ENCODE peak calls at places on chromosome 17, in four cellular contexts. Y, T, N and J are unnamed samples.

GRCh38 chr17:40450175-40450574 is 6.9 kb downstream of the IGFBP4 start:
- DNase-seq in N (no peak), Y (peak), T (no peak), J (no peak)

GRCh38 chr17:16442141-16442540 is 26.8 kb downstream of the TRPV2 start:
- DNase-seq in N (no peak), T (no peak), Y (peak), J (no peak)

GRCh38 chr17:78882546-78883089 is 20.4 kb downstream of the CEP295NL start:
- DNase-seq in Y (no peak), T (no peak), N (no peak), J (no peak)

GRCh38 chr17:49585422-49586027 is 9.9 kb downstream of the NXPH3 start:
- DNase-seq in Y (peak), T (no peak), N (no peak), J (no peak)

GRCh38 chr17:78803161-78803845 is 21.2 kb upstream of the CYTH1 start:
- DNase-seq in Y (no peak), T (no peak), N (no peak), J (no peak)

GRCh38 chr17:62950067-62950466 is 16.0 kb upstream of the TANC2 start:
- DNase-seq in N (peak), T (peak), Y (no peak), J (no peak)

GRCh38 chr17:28475151-28475900 is 1.9 kb downstream of the SLC13A2 start:
- DNase-seq in Y (no peak), N (no peak), T (no peak), J (no peak)

GRCh38 chr17:3762922-3763776 is 37.8 kb downstream of the ITGAE start:
- DNase-seq in N (no peak), T (no peak), Y (no peak), J (no peak)

GRCh38 chr17:18966831-18967624 is 15.1 kb downstream of the SLC5A10 start:
- DNase-seq in Y (peak), T (no peak), N (no peak), J (no peak)

GRCh38 chr17:5816491-5816890 is 232.2 kb upstream of the NLRP1 start:
- DNase-seq in N (no peak), Y (no peak), T (no peak), J (no peak)

GRCh38 chr17:49387374-49388289 is 25.6 kb upstream of the ZNF652 start:
- DNase-seq in N (no peak), T (no peak), Y (no peak), J (no peak)

GRCh38 chr17:8412089-8412488 is 14.5 kb upstream of the RNF222 start:
- DNase-seq in Y (no peak), T (no peak), N (no peak), J (no peak)

GRCh38 chr17:4833941-4834501 is 881 bp downstream of the MINK1 start:
- DNase-seq in N (peak), Y (peak), T (peak), J (no peak)

GRCh38 chr17:40417258-40417608 is 463 bp downstream of the TOP2A start:
- DNase-seq in T (peak), Y (peak), N (peak), J (no peak)

GRCh38 chr17:60809421-60809820 is 131.8 kb downstream of the BCAS3 start:
- DNase-seq in Y (no peak), T (no peak), N (no peak), J (no peak)

GRCh38 chr17:5499790-5500189 is 13.4 kb downstream of the MIS12 start:
- DNase-seq in Y (peak), N (no peak), T (no peak), J (no peak)

GRCh38 chr17:427891-428290 is 75.3 kb upstream of the RPH3AL start:
- DNase-seq in N (no peak), Y (no peak), T (no peak), J (no peak)

GRCh38 chr17:14748036-14748715 is 447.3 kb downstream of the HS3ST3B1 start:
- DNase-seq in N (no peak), Y (no peak), T (no peak), J (no peak)

GRCh38 chr17:61255609-61256008 is 144.0 kb upstream of the TBX2 start:
- DNase-seq in T (no peak), N (no peak), Y (no peak), J (no peak)

GRCh38 chr17:16468428-16468992 is 23.5 kb downstream of the LRRC75A start:
- DNase-seq in T (no peak), Y (no peak), N (no peak), J (no peak)

GRCh38 chr17:37400505-37400904 is 6.1 kb downstream of the ACACA start:
- DNase-seq in N (no peak), Y (no peak), T (no peak), J (no peak)

GRCh38 chr17:77313831-77314230 is 173.1 kb downstream of the SEC14L1 start:
- DNase-seq in N (no peak), Y (no peak), T (no peak), J (peak)

GRCh38 chr17:7391307-7391706 is 3.0 kb downstream of the PLSCR3 start:
- DNase-seq in Y (no peak), N (no peak), T (no peak), J (no peak)

GRCh38 chr17:30290696-30291570 is 811 bp downstream of the BLMH start:
- DNase-seq in Y (peak), T (peak), N (peak), J (peak)

GRCh38 chr17:81544281-81544974 is 7.7 kb downstream of the FAAP100 start:
- DNase-seq in Y (no peak), T (no peak), N (no peak), J (no peak)
- TF ChIP-seq CTCF in Y (no peak), T (no peak), N (no peak), J (no peak)

DNA sequence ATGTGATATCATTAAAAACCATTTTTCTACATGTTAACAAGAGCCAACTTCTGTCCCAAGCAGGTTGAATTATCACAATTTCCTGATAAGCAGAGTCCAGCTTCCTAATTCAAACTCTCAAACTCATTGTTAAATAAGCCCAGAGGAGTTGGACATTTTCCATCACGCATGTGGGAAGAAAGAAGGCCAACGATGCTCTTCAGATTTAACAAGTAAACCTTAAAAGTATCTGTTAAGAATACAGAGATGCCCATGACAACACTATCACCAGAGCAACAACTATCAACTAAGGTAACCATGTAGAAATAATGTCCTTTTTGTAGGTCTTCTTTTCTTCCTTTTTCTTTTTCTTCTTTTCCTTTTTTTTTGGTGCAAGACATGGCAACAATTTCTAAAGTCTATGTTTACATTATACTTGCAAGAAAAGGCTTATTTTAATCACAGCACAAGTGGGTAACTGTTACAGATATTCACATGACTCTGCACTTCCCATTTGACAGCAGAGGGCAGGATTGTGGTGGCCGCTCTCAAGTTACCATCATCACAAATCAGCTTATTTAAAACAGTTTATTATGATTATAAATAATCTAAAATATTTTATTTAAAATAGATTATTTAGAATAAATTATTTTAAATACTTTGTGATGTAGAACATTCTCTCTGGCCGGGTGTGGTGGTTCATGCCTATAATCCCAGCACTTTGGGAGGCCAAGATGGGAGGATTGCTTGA is 35.7 kb upstream of the DHRS7B start:
- DNase-seq in Y (no peak), T (no peak), N (no peak), J (no peak)
- TF ChIP-seq CTCF in Y (peak), T (no peak), N (no peak), J (no peak)

DNA sequence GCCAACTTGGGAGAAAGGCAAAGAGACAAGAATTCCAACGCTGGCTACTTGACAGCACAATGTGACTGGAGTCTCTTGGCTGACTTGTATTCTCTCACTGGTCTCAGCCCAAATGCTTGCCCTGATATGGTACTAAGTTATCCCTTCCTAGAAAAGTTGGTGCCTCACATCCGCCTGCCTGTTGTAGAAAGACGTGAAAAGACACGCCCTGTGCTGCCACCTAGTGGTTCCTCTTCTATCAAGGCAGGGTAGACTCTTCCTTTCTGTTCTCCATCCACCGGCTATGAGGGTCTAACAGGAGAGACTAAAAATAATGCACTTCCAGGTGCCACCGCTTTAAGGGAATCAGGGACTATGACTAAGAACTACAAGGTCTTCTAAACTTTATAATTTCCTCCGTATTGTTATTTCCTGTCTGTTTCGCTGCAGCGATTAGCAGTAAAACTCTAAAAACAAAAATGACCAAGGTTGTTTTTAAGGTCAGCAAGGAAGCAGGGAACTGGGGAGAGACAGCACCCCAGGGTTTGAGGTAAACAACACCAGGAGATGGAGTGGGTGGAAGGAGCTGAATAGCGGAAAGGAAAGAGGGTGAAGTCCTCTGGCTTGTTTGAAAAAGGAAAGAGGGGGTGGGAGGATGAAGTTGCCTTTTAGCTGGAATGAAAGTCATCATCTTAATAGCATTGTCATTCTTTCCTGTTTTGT is 109.5 kb downstream of the YPEL2 start:
- DNase-seq in Y (peak), T (peak), N (peak), J (peak)
- TF ChIP-seq CTCF in Y (peak), T (peak), N (peak), J (peak)

GRCh38 chr17:2090804-2091534 is 36.1 kb downstream of the HIC1 start:
- DNase-seq in Y (peak), N (peak), T (peak), J (peak)
- TF ChIP-seq CTCF in Y (peak), N (peak), T (no peak), J (no peak)

DNA sequence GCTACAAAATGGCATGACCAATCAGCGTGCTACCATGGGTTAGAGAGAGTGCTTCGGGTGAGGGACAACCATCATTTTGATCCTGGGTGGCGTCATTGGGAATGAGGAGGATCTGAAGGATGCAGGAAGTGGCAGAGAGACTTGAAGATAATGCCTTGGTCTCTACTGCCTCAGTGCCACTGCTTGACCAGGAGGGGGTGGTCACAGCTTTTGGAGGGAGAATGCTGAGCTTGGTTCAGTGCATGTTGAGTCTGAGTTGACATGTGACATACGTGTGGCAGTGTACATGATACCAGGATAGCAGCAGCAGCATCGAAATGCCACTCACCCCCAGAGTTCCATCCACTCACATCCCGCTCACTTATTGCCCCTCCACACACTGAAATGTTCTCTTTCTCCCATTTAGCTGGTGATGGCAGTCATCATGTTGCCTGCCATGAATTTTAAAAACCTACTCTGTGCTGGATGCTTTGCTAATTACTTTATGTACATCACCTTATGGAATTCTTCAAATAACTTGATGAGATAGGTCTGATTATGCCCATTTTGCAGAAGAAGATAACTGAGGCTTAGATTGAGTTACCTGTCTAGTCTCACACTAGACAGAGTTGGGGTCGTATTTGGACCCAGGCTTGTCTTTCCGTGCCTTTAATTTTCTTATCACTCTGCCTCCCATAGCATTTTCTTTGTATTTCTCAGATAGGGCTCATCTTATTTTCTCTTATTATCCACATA is 36.7 kb downstream of the ARSG start:
- DNase-seq in Y (no peak), N (no peak), T (no peak), J (no peak)
- TF ChIP-seq CTCF in Y (peak), N (peak), T (no peak), J (no peak)